ENCODE peak calls at places on chromosome 19, in eight cellular contexts. F, Z, K, G, L, X, D and O are unnamed samples.

GRCh38 chr19:343941-344624 is 513 bp downstream of the MIER2 start:
- DNase-seq in Z (peak), D (no peak), X (peak), L (no peak), F (no peak), G (no peak), K (peak), O (peak)

GRCh38 chr19:35509018-35509652 is 4.3 kb downstream of the DMKN start:
- DNase-seq in X (no peak), D (no peak), L (peak), Z (no peak), K (peak), G (peak), F (peak), O (no peak)

GRCh38 chr19:33904681-33905080 is 108.0 kb downstream of the KCTD15 start:
- DNase-seq in Z (no peak), K (no peak), X (peak), F (peak), L (no peak), G (no peak), D (no peak), O (no peak)

GRCh38 chr19:37329686-37330085 is 41.2 kb upstream of the ZNF527 start:
- DNase-seq in X (no peak), K (no peak), G (no peak), D (peak), F (peak), L (no peak), Z (no peak), O (no peak)

GRCh38 chr19:46692918-46693722 is 23.8 kb downstream of the PRKD2 start:
- DNase-seq in G (no peak), L (no peak), K (no peak), D (no peak), F (peak), X (no peak), Z (no peak), O (no peak)

GRCh38 chr19:52453324-52454094 is at the start of gene ZNF578:
- DNase-seq in K (peak), G (peak), F (no peak), L (peak), D (peak), X (peak), Z (peak), O (peak)

GRCh38 chr19:5165697-5166019 is 175.0 kb downstream of the PTPRS start:
- DNase-seq in K (no peak), Z (no peak), X (no peak), G (no peak), D (no peak), L (no peak), F (no peak), O (no peak)

GRCh38 chr19:48683349-48683748 is 10.5 kb upstream of the NTN5 start:
- DNase-seq in K (no peak), L (no peak), G (peak), Z (no peak), F (no peak), X (no peak), D (no peak), O (peak)

GRCh38 chr19:51031220-51031879 is 3.5 kb downstream of the KLK12 start:
- DNase-seq in K (no peak), F (no peak), Z (no peak), L (peak), G (no peak), D (no peak), X (no peak), O (no peak)

GRCh38 chr19:42370068-42370520 is 20.0 kb downstream of the CNFN start:
- DNase-seq in K (no peak), L (no peak), Z (no peak), F (no peak), D (no peak), G (no peak), X (peak), O (no peak)

GRCh38 chr19:1882089-1882785 is 3.1 kb downstream of the ABHD17A start:
- DNase-seq in L (no peak), F (no peak), Z (peak), G (peak), D (no peak), X (no peak), K (peak), O (no peak)

GRCh38 chr19:49690656-49691242 is at the start of gene CPT1C:
- DNase-seq in K (peak), L (peak), F (peak), Z (no peak), D (peak), G (peak), X (peak), O (peak)

GRCh38 chr19:47790398-47790814 is 11.9 kb downstream of the SELENOW start:
- DNase-seq in G (peak), Z (peak), K (peak), D (peak), L (peak), X (peak), F (peak), O (peak)

GRCh38 chr19:41530761-41531301 is 45.1 kb upstream of the CEACAM21 start:
- DNase-seq in F (no peak), X (peak), G (no peak), D (no peak), K (no peak), L (no peak), Z (no peak), O (no peak)

GRCh38 chr19:53868091-53868891 is 608 bp downstream of the MYADM start:
- DNase-seq in F (peak), X (peak), Z (no peak), K (peak), G (peak), D (no peak), L (peak), O (peak)

GRCh38 chr19:42088471-42089190 is 12.7 kb downstream of the ZNF574 start:
- DNase-seq in X (peak), K (no peak), G (no peak), F (no peak), D (no peak), L (no peak), Z (no peak), O (no peak)

GRCh38 chr19:18433039-18433691 is 4.8 kb downstream of the ISYNA1 start:
- DNase-seq in D (peak), K (no peak), X (no peak), L (no peak), F (no peak), G (peak), Z (no peak), O (no peak)

GRCh38 chr19:2426661-2427322 is 594 bp downstream of the TIMM13 start:
- DNase-seq in L (peak), Z (no peak), F (peak), D (peak), G (peak), X (peak), K (peak), O (peak)

GRCh38 chr19:55402509-55402908 is 5.1 kb downstream of the UBE2S start:
- DNase-seq in K (no peak), G (no peak), D (no peak), X (no peak), F (no peak), Z (no peak), L (no peak), O (no peak)

GRCh38 chr19:1290699-1291651 is 5.3 kb downstream of the EFNA2 start:
- DNase-seq in X (no peak), L (no peak), G (no peak), K (no peak), Z (no peak), F (no peak), D (no peak), O (no peak)

GRCh38 chr19:45676851-45677263 is 8.8 kb downstream of the GIPR start:
- DNase-seq in L (peak), D (peak), F (no peak), X (no peak), K (peak), Z (peak), G (peak), O (no peak)

GRCh38 chr19:50328257-50329145 is 676 bp downstream of the KCNC3 start:
- DNase-seq in L (peak), G (no peak), F (peak), X (no peak), Z (no peak), K (peak), D (peak), O (peak)

GRCh38 chr19:8366961-8367326 is 3.0 kb downstream of the ANGPTL4 start:
- DNase-seq in K (no peak), L (peak), Z (no peak), X (no peak), G (no peak), F (no peak), D (no peak), O (peak)

GRCh38 chr19:43784251-43784980 is 3.6 kb upstream of the KCNN4 start:
- DNase-seq in F (peak), L (no peak), G (peak), X (peak), Z (peak), D (no peak), K (peak), O (peak)

GRCh38 chr19:8973501-8974091 is 36.6 kb downstream of the MUC16 start:
- DNase-seq in F (peak), X (peak), K (no peak), L (no peak), D (no peak), G (no peak), Z (no peak), O (no peak)

GRCh38 chr19:39413903-39414608 is 1.6 kb downstream of the PLEKHG2 start:
- DNase-seq in D (no peak), X (peak), L (peak), F (no peak), G (no peak), K (no peak), Z (no peak), O (peak)

GRCh38 chr19:19146865-19147264 is 8.6 kb upstream of the TMEM161A start:
- DNase-seq in K (no peak), L (no peak), Z (no peak), G (no peak), X (no peak), F (no peak), D (no peak), O (no peak)

GRCh38 chr19:14629557-14629956 is 45.1 kb downstream of the ADGRE3 start:
- DNase-seq in L (no peak), K (no peak), D (no peak), F (no peak), X (no peak), G (no peak), Z (no peak), O (no peak)

GRCh38 chr19:41993612-41994483 is at the start of gene ATP1A3:
- DNase-seq in K (peak), L (no peak), G (peak), F (peak), D (peak), Z (peak), X (peak), O (no peak)

GRCh38 chr19:41111296-41111695 is 2.9 kb upstream of the CYP2F1 start:
- DNase-seq in Z (no peak), L (no peak), X (no peak), K (no peak), G (no peak), F (no peak), D (no peak), O (peak)

GRCh38 chr19:38856813-38857212 is 7.0 kb upstream of the HNRNPL start:
- DNase-seq in L (no peak), X (no peak), D (no peak), Z (no peak), G (no peak), F (no peak), K (no peak), O (no peak)

GRCh38 chr19:8085606-8086464 is 33.3 kb downstream of the CCL25 start:
- DNase-seq in D (no peak), G (no peak), Z (no peak), L (no peak), F (peak), K (no peak), X (peak), O (no peak)

GRCh38 chr19:7932930-7933300 is 7.0 kb upstream of the CTXN1 start:
- DNase-seq in K (no peak), X (no peak), G (no peak), D (no peak), L (no peak), Z (no peak), F (no peak), O (no peak)

GRCh38 chr19:681029-681626 is 4.9 kb downstream of the FSTL3 start:
- DNase-seq in K (peak), D (no peak), G (no peak), F (peak), L (peak), X (no peak), Z (peak), O (no peak)

GRCh38 chr19:30516586-30516985 is 144.4 kb downstream of the ZNF536 start:
- DNase-seq in Z (no peak), X (no peak), G (no peak), K (no peak), L (no peak), D (no peak), F (no peak), O (no peak)